ENCODE peak calls at places on chromosomes 7 and 10, in five cellular contexts. L, B, X, P and F are unnamed samples.

GRCh38 chr7:151137841-151138540 is 29.5 kb downstream of the GBX1 start:
- DNase-seq in X (peak; percentile 60), L (no peak), P (no peak), B (no peak), F (no peak)

GRCh38 chr10:42962120-42962901 is 114.6 kb upstream of the RET start:
- DNase-seq in P (no peak), X (peak; percentile 55), L (no peak), B (no peak), F (no peak)

GRCh38 chr7:131564640-131565039 is 8.2 kb upstream of the PODXL start:
- DNase-seq in P (no peak), X (no peak), L (no peak), B (no peak), F (no peak)

GRCh38 chr10:132162021-132162531 is 24.7 kb upstream of the DPYSL4 start:
- DNase-seq in L (no peak), P (peak; percentile 39), X (no peak), B (peak; percentile 67), F (no peak)

GRCh38 chr7:115417662-115418061 is 495.8 kb downstream of the MDFIC start:
- DNase-seq in X (no peak), P (no peak), B (no peak), L (no peak), F (no peak)

GRCh38 chr7:142280263-142280662 is 22.4 kb upstream of the PRSS58 start:
- DNase-seq in P (no peak), L (no peak), B (no peak), X (no peak), F (no peak)

GRCh38 chr10:58856508-58857240 is 319.8 kb upstream of the PHYHIPL start:
- DNase-seq in P (no peak), B (no peak), L (peak; percentile 98), X (peak; percentile 87), F (no peak)

GRCh38 chr10:123398180-123398591 is 244.0 kb downstream of the BUB3 start:
- DNase-seq in P (no peak), B (peak; percentile 79), X (no peak), L (no peak), F (no peak)

GRCh38 chr10:114631678-114632417 is 26.2 kb downstream of the ABLIM1 start:
- DNase-seq in B (no peak), L (peak; percentile 45), X (no peak), P (peak; percentile 7), F (peak; percentile 63)

GRCh38 chr7:35889001-35889400 is 88.1 kb downstream of the SEPTIN7 start:
- DNase-seq in L (no peak), P (no peak), B (no peak), X (no peak), F (no peak)

GRCh38 chr7:129746857-129747529 is 135.5 kb downstream of the NRF1 start:
- DNase-seq in B (no peak), P (no peak), L (no peak), X (no peak), F (no peak)

GRCh38 chr7:36301914-36302771 is 87.5 kb upstream of the ANLN start:
- DNase-seq in P (no peak), X (peak; percentile 61), B (no peak), L (peak; percentile 47), F (no peak)

GRCh38 chr10:45265995-45266394 is 49.4 kb downstream of the OR13A1 start:
- DNase-seq in P (no peak), X (no peak), L (no peak), B (no peak), F (no peak)

GRCh38 chr7:48041665-48041995 is 6.3 kb downstream of the C7orf57 start:
- DNase-seq in B (no peak), L (peak; percentile 69), P (no peak), X (no peak), F (no peak)

GRCh38 chr10:130371686-130372085 is 235.5 kb downstream of the GLRX3 start:
- DNase-seq in L (no peak), X (peak; percentile 28), B (no peak), P (no peak), F (no peak)

GRCh38 chr10:62045765-62046521 is 144.4 kb downstream of the ARID5B start:
- DNase-seq in X (no peak), B (peak; percentile 22), P (no peak), L (peak; percentile 97), F (no peak)

GRCh38 chr10:124539935-124540641 is 78.5 kb downstream of the LHPP start:
- DNase-seq in L (peak; percentile 26), X (peak; percentile 75), P (peak; percentile 49), B (peak; percentile 96), F (peak; percentile 81)

GRCh38 chr10:80100116-80100515 is 21.7 kb downstream of the TMEM254 start:
- DNase-seq in P (no peak), X (no peak), B (no peak), L (no peak), F (no peak)

GRCh38 chr10:89813546-89813945 is 112.2 kb downstream of the KIF20B start:
- DNase-seq in L (no peak), X (no peak), B (no peak), P (no peak), F (no peak)

GRCh38 chr10:99631496-99631895 is 11.3 kb upstream of the SLC25A28 start:
- DNase-seq in P (no peak), L (peak; percentile 56), B (no peak), X (no peak), F (no peak)

GRCh38 chr10:88226027-88226690 is 357.0 kb downstream of the RNLS start:
- DNase-seq in B (no peak), X (no peak), P (no peak), L (no peak), F (no peak)

GRCh38 chr10:77692782-77693181 is 55.2 kb upstream of the KCNMA1 start:
- DNase-seq in P (no peak), L (peak; percentile 88), X (no peak), B (no peak), F (no peak)

GRCh38 chr10:6227346-6227745 is 24.6 kb downstream of the PFKFB3 start:
- DNase-seq in L (no peak), P (no peak), X (no peak), B (no peak), F (no peak)

GRCh38 chr7:15836041-15836440 is 149.6 kb upstream of the MEOX2 start:
- DNase-seq in X (no peak), B (no peak), L (peak; percentile 47), P (no peak), F (no peak)

GRCh38 chr7:29463504-29464158 is 100.0 kb upstream of the PRR15 start:
- DNase-seq in P (no peak), L (no peak), X (no peak), B (no peak), F (no peak)

GRCh38 chr7:55622241-55622835 is 50.0 kb upstream of the VOPP1 start:
- DNase-seq in P (no peak), L (no peak), B (no peak), X (no peak), F (no peak)
- H3K9me3 ChIP-seq in P (peaks cover 7% of the 10 kb centered on the region), L (no peaks in the 10 kb centered on the region), B (peaks cover 7% of the 10 kb centered on the region), X (no peaks in the 10 kb centered on the region), F (peaks cover 2% of the 10 kb centered on the region)

DNA sequence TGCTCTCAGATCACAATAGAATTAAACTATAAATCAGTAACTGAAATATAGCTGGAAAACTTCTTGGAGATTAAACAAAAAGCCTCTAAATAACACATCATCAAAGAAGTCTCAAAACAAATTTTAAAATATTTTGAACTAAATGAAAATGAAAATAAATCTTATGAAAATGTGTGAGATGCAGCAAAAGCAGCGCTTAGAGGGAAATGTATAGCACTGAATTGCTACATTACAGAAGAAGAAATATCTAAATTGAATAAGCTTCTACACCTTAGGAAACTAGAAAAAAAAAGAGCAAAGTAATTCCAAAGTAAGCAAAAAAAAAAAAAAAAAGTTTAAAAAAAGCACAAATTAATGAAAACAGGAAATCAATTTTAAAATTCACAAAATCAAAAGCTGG is 35.2 kb downstream of the LMBR1 start:
- DNase-seq in X (no peak), P (no peak), B (no peak), L (no peak), F (no peak)
- H3K9me3 ChIP-seq in X (peaks cover 27% of the 10 kb centered on the region), P (peaks cover 28% of the 10 kb centered on the region), B (peaks cover 71% of the 10 kb centered on the region), L (no peaks in the 10 kb centered on the region), F (peaks cover 27% of the 10 kb centered on the region)

GRCh38 chr7:157943561-157943960 is 606.8 kb downstream of the DNAJB6 start:
- DNase-seq in L (no peak), B (no peak), X (no peak), P (no peak), F (no peak)
- H3K9me3 ChIP-seq in L (no peaks in the 10 kb centered on the region), B (no peaks in the 10 kb centered on the region), X (peaks cover 12% of the 10 kb centered on the region), P (peaks cover 12% of the 10 kb centered on the region), F (peaks cover 3% of the 10 kb centered on the region)

GRCh38 chr7:158235862-158236261 is 351.8 kb downstream of the PTPRN2 start:
- DNase-seq in L (no peak), X (no peak), P (no peak), B (no peak), F (no peak)

GRCh38 chr7:158228986-158229385 is 358.6 kb downstream of the PTPRN2 start:
- DNase-seq in B (no peak), X (no peak), L (no peak), P (no peak), F (no peak)

GRCh38 chr7:158228131-158228530 is 359.5 kb downstream of the PTPRN2 start:
- DNase-seq in X (no peak), L (no peak), B (no peak), P (no peak), F (no peak)

GRCh38 chr7:158227258-158227657 is 360.4 kb downstream of the PTPRN2 start:
- DNase-seq in B (no peak), X (no peak), P (no peak), L (no peak), F (no peak)

DNA sequence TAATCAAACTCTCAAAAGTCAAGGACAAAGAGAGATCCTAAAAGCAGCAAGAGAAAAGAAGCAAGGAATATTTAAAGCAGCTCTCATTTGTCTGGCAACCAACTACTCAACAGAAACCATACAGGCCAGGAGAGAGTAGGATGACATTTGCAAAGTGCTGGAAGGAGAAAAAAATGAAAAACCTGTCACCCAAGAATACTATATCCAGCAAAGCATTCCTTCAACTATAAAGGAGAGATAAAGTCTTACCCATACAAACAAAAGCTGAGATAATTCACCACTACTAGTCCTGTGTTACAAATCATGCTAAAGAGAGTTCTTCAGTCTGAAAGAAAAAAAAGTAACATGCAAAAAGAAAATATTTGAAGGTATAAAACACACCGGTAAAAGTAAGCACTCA is 357.7 kb downstream of the PTPRN2 start:
- DNase-seq in B (no peak), X (no peak), P (no peak), L (no peak), F (no peak)
- H3K9me3 ChIP-seq in B (no peaks in the 10 kb centered on the region), X (peaks cover 10% of the 10 kb centered on the region), P (peaks cover 30% of the 10 kb centered on the region), L (no peaks in the 10 kb centered on the region), F (no peaks in the 10 kb centered on the region)